ENCODE peak calls at places on chromosomes 12 and 14, in six cellular contexts. One of them, this sample, is unnamed. For H3K4me1, the result is how much of the 10 kb centered on the place peaks cover.

GRCh38 chr12:95096852-95097251 is 23.4 kb upstream of the NR2C1 start:
- DNase-seq in heart left ventricle: peak
- DNase-seq in transverse colon: no peak
- DNase-seq in breast epithelium: no peak
- DNase-seq in neuronal stem cell: no peak
- DNase-seq in sigmoid colon: no peak
- DNase-seq in this sample: no peak

GRCh38 chr14:72679591-72680151 is 214.2 kb downstream of the DPF3 start:
- DNase-seq in heart left ventricle: no peak
- DNase-seq in transverse colon: no peak
- DNase-seq in breast epithelium: no peak
- DNase-seq in neuronal stem cell: peak
- DNase-seq in sigmoid colon: no peak
- DNase-seq in this sample: no peak

GRCh38 chr12:63814146-63814774 is 30.2 kb upstream of the SRGAP1 start:
- DNase-seq in heart left ventricle: no peak
- DNase-seq in transverse colon: no peak
- DNase-seq in breast epithelium: no peak
- DNase-seq in neuronal stem cell: no peak
- DNase-seq in sigmoid colon: no peak
- DNase-seq in this sample: no peak

GRCh38 chr14:74664717-74665116 is 48.2 kb downstream of the AREL1 start:
- DNase-seq in heart left ventricle: no peak
- DNase-seq in transverse colon: no peak
- DNase-seq in breast epithelium: no peak
- DNase-seq in neuronal stem cell: no peak
- DNase-seq in sigmoid colon: no peak
- DNase-seq in this sample: no peak

GRCh38 chr12:51351913-51352532 is 5.5 kb upstream of the CELA1 start:
- DNase-seq in heart left ventricle: no peak
- DNase-seq in transverse colon: peak
- DNase-seq in breast epithelium: no peak
- DNase-seq in neuronal stem cell: peak
- DNase-seq in sigmoid colon: no peak
- DNase-seq in this sample: peak

GRCh38 chr12:111424189-111424792 is 18.6 kb downstream of the SH2B3 start:
- DNase-seq in heart left ventricle: no peak
- DNase-seq in transverse colon: no peak
- DNase-seq in breast epithelium: no peak
- DNase-seq in neuronal stem cell: no peak
- DNase-seq in sigmoid colon: no peak
- DNase-seq in this sample: no peak

GRCh38 chr12:20445693-20446092 is 77.4 kb downstream of the PDE3A start:
- DNase-seq in heart left ventricle: peak
- DNase-seq in transverse colon: no peak
- DNase-seq in breast epithelium: no peak
- DNase-seq in neuronal stem cell: no peak
- DNase-seq in sigmoid colon: no peak
- DNase-seq in this sample: no peak

GRCh38 chr12:58095002-58095401 is 153.6 kb downstream of the ATP23 start:
- DNase-seq in heart left ventricle: no peak
- DNase-seq in transverse colon: no peak
- DNase-seq in breast epithelium: no peak
- DNase-seq in neuronal stem cell: no peak
- DNase-seq in sigmoid colon: no peak
- DNase-seq in this sample: no peak

GRCh38 chr14:94077823-94078222 is 3.2 kb downstream of the DDX24 start:
- DNase-seq in heart left ventricle: no peak
- DNase-seq in transverse colon: no peak
- DNase-seq in breast epithelium: no peak
- DNase-seq in neuronal stem cell: no peak
- DNase-seq in sigmoid colon: no peak
- DNase-seq in this sample: no peak

GRCh38 chr14:99806040-99806439 is 12.8 kb downstream of the EML1 start:
- DNase-seq in heart left ventricle: no peak
- DNase-seq in transverse colon: no peak
- DNase-seq in breast epithelium: no peak
- DNase-seq in neuronal stem cell: no peak
- DNase-seq in sigmoid colon: no peak
- DNase-seq in this sample: no peak

GRCh38 chr12:68976304-68976915 is 43.4 kb upstream of the CPM start:
- DNase-seq in heart left ventricle: no peak
- DNase-seq in transverse colon: no peak
- DNase-seq in breast epithelium: no peak
- DNase-seq in neuronal stem cell: no peak
- DNase-seq in sigmoid colon: no peak
- DNase-seq in this sample: no peak

GRCh38 chr14:21711360-21711961 is 37.8 kb upstream of the OR4E1 start:
- DNase-seq in heart left ventricle: no peak
- DNase-seq in transverse colon: peak
- DNase-seq in breast epithelium: no peak
- DNase-seq in neuronal stem cell: peak
- DNase-seq in sigmoid colon: no peak
- DNase-seq in this sample: no peak

GRCh38 chr14:67240168-67240932 is 885 bp upstream of the PALS1 start:
- DNase-seq in heart left ventricle: peak
- DNase-seq in transverse colon: peak
- DNase-seq in breast epithelium: peak
- DNase-seq in neuronal stem cell: no peak
- DNase-seq in sigmoid colon: peak
- DNase-seq in this sample: peak

GRCh38 chr14:69096766-69097475 is 56.0 kb downstream of the DCAF5 start:
- DNase-seq in heart left ventricle: no peak
- DNase-seq in transverse colon: no peak
- DNase-seq in breast epithelium: no peak
- DNase-seq in neuronal stem cell: no peak
- DNase-seq in sigmoid colon: no peak
- DNase-seq in this sample: no peak

GRCh38 chr12:131055596-131056233 is 102.0 kb downstream of the ADGRD1 start:
- DNase-seq in heart left ventricle: peak
- DNase-seq in transverse colon: no peak
- DNase-seq in breast epithelium: no peak
- DNase-seq in neuronal stem cell: no peak
- DNase-seq in sigmoid colon: peak
- DNase-seq in this sample: no peak

GRCh38 chr14:61749867-61750266 is 12.4 kb upstream of the SNAPC1 start:
- DNase-seq in heart left ventricle: no peak
- DNase-seq in transverse colon: peak
- DNase-seq in breast epithelium: no peak
- DNase-seq in neuronal stem cell: no peak
- DNase-seq in sigmoid colon: no peak
- DNase-seq in this sample: no peak

GRCh38 chr14:100747021-100747586 is 20.4 kb downstream of the DLK1 start:
- DNase-seq in heart left ventricle: peak
- DNase-seq in transverse colon: no peak
- DNase-seq in breast epithelium: peak
- DNase-seq in neuronal stem cell: no peak
- DNase-seq in sigmoid colon: peak
- DNase-seq in this sample: no peak

DNA sequence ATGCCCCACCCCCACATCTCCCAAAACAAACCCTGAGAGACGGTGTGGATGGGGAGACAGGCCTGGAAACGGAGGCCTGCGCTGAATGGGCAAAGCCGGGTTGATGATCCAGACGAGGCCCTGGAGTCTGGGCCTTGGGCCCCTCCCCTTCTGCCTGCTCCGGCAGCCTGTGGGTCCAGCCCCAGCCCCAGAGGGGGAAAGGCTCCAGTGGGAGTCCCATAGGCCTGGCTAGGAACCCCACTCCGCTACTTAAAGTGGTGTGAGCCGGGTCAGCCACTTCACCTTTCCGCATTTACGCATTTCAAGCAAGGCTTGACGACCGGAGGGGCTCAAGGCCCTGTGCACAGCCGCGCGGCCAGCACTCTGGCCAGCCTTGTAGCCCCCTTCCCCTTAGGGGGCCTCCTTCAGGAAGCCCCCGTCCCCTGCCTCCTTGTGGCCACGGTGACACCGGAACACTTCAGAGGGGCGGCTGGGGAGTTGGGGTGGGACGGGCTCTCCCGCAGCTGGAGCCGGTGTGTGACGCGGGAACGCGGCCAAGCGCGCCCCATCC is 608 bp upstream of the TNFAIP2 start:
- DNase-seq in heart left ventricle: no peak
- DNase-seq in transverse colon: no peak
- DNase-seq in breast epithelium: no peak
- DNase-seq in neuronal stem cell: no peak
- DNase-seq in sigmoid colon: no peak
- DNase-seq in this sample: no peak
- H3K4me1 ChIP-seq in heart left ventricle: under half
- H3K4me1 ChIP-seq in transverse colon: under half
- H3K4me1 ChIP-seq in breast epithelium: under half
- H3K4me1 ChIP-seq in neuronal stem cell: under half
- H3K4me1 ChIP-seq in sigmoid colon: half or more
- H3K4me1 ChIP-seq in this sample: under half

GRCh38 chr14:92794961-92795360 is 856 bp downstream of the GOLGA5 start:
- DNase-seq in heart left ventricle: no peak
- DNase-seq in transverse colon: no peak
- DNase-seq in breast epithelium: no peak
- DNase-seq in neuronal stem cell: no peak
- DNase-seq in sigmoid colon: no peak
- DNase-seq in this sample: no peak
- H3K27ac ChIP-seq in heart left ventricle: peak
- H3K27ac ChIP-seq in transverse colon: peak
- H3K27ac ChIP-seq in breast epithelium: peak
- H3K27ac ChIP-seq in neuronal stem cell: no peak
- H3K27ac ChIP-seq in sigmoid colon: peak
- H3K27ac ChIP-seq in this sample: peak

GRCh38 chr12:104482748-104483147 is 26.0 kb downstream of the CHST11 start:
- DNase-seq in heart left ventricle: no peak
- DNase-seq in transverse colon: no peak
- DNase-seq in breast epithelium: no peak
- DNase-seq in neuronal stem cell: no peak
- DNase-seq in sigmoid colon: no peak
- DNase-seq in this sample: no peak
- H3K4me1 ChIP-seq in heart left ventricle: under half
- H3K4me1 ChIP-seq in transverse colon: under half
- H3K4me1 ChIP-seq in breast epithelium: under half
- H3K4me1 ChIP-seq in neuronal stem cell: under half
- H3K4me1 ChIP-seq in sigmoid colon: under half
- H3K4me1 ChIP-seq in this sample: half or more

GRCh38 chr12:76478045-76478444 is 81.5 kb downstream of the OSBPL8 start:
- DNase-seq in heart left ventricle: no peak
- DNase-seq in transverse colon: no peak
- DNase-seq in breast epithelium: no peak
- DNase-seq in neuronal stem cell: no peak
- DNase-seq in sigmoid colon: no peak
- DNase-seq in this sample: no peak
- H3K27ac ChIP-seq in heart left ventricle: no peak
- H3K27ac ChIP-seq in transverse colon: no peak
- H3K27ac ChIP-seq in breast epithelium: no peak
- H3K27ac ChIP-seq in neuronal stem cell: no peak
- H3K27ac ChIP-seq in sigmoid colon: no peak
- H3K27ac ChIP-seq in this sample: no peak

GRCh38 chr14:95495093-95495492 is 21.4 kb downstream of the SYNE3 start:
- DNase-seq in heart left ventricle: no peak
- DNase-seq in transverse colon: no peak
- DNase-seq in breast epithelium: no peak
- DNase-seq in neuronal stem cell: no peak
- DNase-seq in sigmoid colon: no peak
- DNase-seq in this sample: no peak
- H3K4me1 ChIP-seq in heart left ventricle: under half
- H3K4me1 ChIP-seq in transverse colon: under half
- H3K4me1 ChIP-seq in breast epithelium: under half
- H3K4me1 ChIP-seq in neuronal stem cell: under half
- H3K4me1 ChIP-seq in sigmoid colon: under half
- H3K4me1 ChIP-seq in this sample: under half

DNA sequence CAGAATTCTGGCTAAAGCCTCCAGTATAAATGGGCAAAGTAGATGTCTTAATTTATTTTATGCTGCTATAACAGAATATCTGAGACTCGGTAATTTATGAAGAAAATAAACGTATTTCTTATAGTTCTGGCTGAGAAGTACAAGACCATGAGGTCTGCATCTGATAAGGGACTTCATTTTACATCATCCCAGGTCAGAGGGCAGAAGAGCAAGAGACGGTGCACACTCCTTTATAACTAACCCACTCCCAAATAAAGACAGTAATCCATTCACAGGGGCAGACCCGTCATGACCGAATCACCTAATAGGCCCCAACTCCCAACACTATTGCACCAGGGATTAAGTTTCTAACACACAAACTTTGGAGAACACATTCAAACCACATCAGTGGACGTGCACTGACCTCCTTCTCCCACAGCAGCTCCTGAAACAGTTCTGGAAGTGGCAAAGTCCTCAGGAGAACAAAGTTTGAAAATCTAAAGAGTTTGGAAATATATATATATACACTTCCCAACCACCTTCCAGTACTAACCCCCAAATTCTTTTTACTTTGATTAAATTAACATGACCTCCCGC is 116.5 kb downstream of the MED13L start:
- DNase-seq in heart left ventricle: no peak
- DNase-seq in transverse colon: no peak
- DNase-seq in breast epithelium: no peak
- DNase-seq in neuronal stem cell: no peak
- DNase-seq in sigmoid colon: no peak
- DNase-seq in this sample: no peak
- H3K27ac ChIP-seq in heart left ventricle: no peak
- H3K27ac ChIP-seq in transverse colon: no peak
- H3K27ac ChIP-seq in breast epithelium: no peak
- H3K27ac ChIP-seq in neuronal stem cell: peak
- H3K27ac ChIP-seq in sigmoid colon: no peak
- H3K27ac ChIP-seq in this sample: no peak

GRCh38 chr12:108568653-108569154 is 6.3 kb downstream of the ISCU start:
- DNase-seq in heart left ventricle: no peak
- DNase-seq in transverse colon: peak
- DNase-seq in breast epithelium: no peak
- DNase-seq in neuronal stem cell: no peak
- DNase-seq in sigmoid colon: no peak
- DNase-seq in this sample: peak

GRCh38 chr12:108566452-108566851 is 4.1 kb downstream of the ISCU start:
- DNase-seq in heart left ventricle: no peak
- DNase-seq in transverse colon: no peak
- DNase-seq in breast epithelium: no peak
- DNase-seq in neuronal stem cell: no peak
- DNase-seq in sigmoid colon: no peak
- DNase-seq in this sample: no peak

GRCh38 chr12:108567974-108568652 is 5.7 kb downstream of the ISCU start:
- DNase-seq in heart left ventricle: no peak
- DNase-seq in transverse colon: no peak
- DNase-seq in breast epithelium: no peak
- DNase-seq in neuronal stem cell: no peak
- DNase-seq in sigmoid colon: no peak
- DNase-seq in this sample: no peak

GRCh38 chr12:108565976-108566375 is 3.6 kb downstream of the ISCU start:
- DNase-seq in heart left ventricle: peak
- DNase-seq in transverse colon: peak
- DNase-seq in breast epithelium: peak
- DNase-seq in neuronal stem cell: no peak
- DNase-seq in sigmoid colon: peak
- DNase-seq in this sample: peak

DNA sequence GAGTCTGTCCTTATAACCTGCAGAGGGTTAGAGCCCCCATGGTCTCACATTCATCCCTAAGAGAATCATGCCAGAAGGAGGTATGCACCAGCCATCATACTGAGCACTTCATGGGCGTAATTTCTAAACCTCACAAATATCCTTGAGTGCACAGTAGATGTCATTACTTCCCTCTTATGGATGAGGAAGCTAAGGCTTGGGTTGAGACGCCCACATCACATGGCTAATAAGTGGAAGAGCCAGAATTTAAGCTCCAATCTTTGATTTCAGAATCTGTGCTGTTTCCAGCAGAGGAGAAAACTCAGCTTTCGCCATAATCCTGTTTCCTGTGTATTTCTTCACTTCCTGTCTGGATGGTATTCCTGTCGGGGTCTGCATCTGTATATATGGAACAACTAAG is 5.0 kb downstream of the ISCU start:
- DNase-seq in heart left ventricle: no peak
- DNase-seq in transverse colon: no peak
- DNase-seq in breast epithelium: no peak
- DNase-seq in neuronal stem cell: no peak
- DNase-seq in sigmoid colon: no peak
- DNase-seq in this sample: no peak
- H3K4me1 ChIP-seq in heart left ventricle: under half
- H3K4me1 ChIP-seq in transverse colon: under half
- H3K4me1 ChIP-seq in breast epithelium: under half
- H3K4me1 ChIP-seq in neuronal stem cell: under half
- H3K4me1 ChIP-seq in sigmoid colon: under half
- H3K4me1 ChIP-seq in this sample: under half